ENCODE peak calls at places on chromosomes 13 and 19, in five cellular contexts. One of them, this sample, is unnamed.
A peak's percentile ranks its signal among the peaks of the same experiment; 100 is the strongest.

GRCh38 chr13:40503966-40504591 is 162.4 kb downstream of the FOXO1 start:
- DNase-seq in AG08395: peak; percentile 48
- DNase-seq in fibroblast of the aortic adventitia: peak; percentile 96
- DNase-seq in HFF-Myc: no peak
- DNase-seq in naive thymus-derived CD4-positive, alpha-beta T cell: no peak
- DNase-seq in this sample: peak; percentile 98

GRCh38 chr19:2070436-2070827 is 19.4 kb upstream of the MKNK2 start:
- DNase-seq in HFF-Myc: no peak
- DNase-seq in AG08395: no peak
- DNase-seq in fibroblast of the aortic adventitia: no peak
- DNase-seq in naive thymus-derived CD4-positive, alpha-beta T cell: no peak
- DNase-seq in this sample: no peak

GRCh38 chr13:39766464-39767167 is 111.2 kb downstream of the COG6 start:
- DNase-seq in fibroblast of the aortic adventitia: no peak
- DNase-seq in AG08395: no peak
- DNase-seq in naive thymus-derived CD4-positive, alpha-beta T cell: no peak
- DNase-seq in HFF-Myc: no peak
- DNase-seq in this sample: no peak

GRCh38 chr19:1875646-1876493 is 9.4 kb downstream of the ABHD17A start:
- DNase-seq in fibroblast of the aortic adventitia: peak; percentile 80
- DNase-seq in AG08395: peak; percentile 89
- DNase-seq in naive thymus-derived CD4-positive, alpha-beta T cell: peak; percentile 80
- DNase-seq in HFF-Myc: peak; percentile 63
- DNase-seq in this sample: peak; percentile 89

GRCh38 chr19:46983097-46983496 is 36.5 kb upstream of the NPAS1 start:
- DNase-seq in naive thymus-derived CD4-positive, alpha-beta T cell: no peak
- DNase-seq in AG08395: no peak
- DNase-seq in fibroblast of the aortic adventitia: no peak
- DNase-seq in HFF-Myc: no peak
- DNase-seq in this sample: no peak

GRCh38 chr13:50200562-50200961 is 185.3 kb downstream of the KCNRG start:
- DNase-seq in naive thymus-derived CD4-positive, alpha-beta T cell: no peak
- DNase-seq in HFF-Myc: no peak
- DNase-seq in AG08395: no peak
- DNase-seq in fibroblast of the aortic adventitia: no peak
- DNase-seq in this sample: no peak

GRCh38 chr13:108352599-108352998 is 83.1 kb downstream of the TNFSF13B start:
- DNase-seq in fibroblast of the aortic adventitia: no peak
- DNase-seq in naive thymus-derived CD4-positive, alpha-beta T cell: no peak
- DNase-seq in HFF-Myc: no peak
- DNase-seq in AG08395: no peak
- DNase-seq in this sample: peak; percentile 17

GRCh38 chr19:13906525-13906904 is 514 bp downstream of the CC2D1A start:
- DNase-seq in fibroblast of the aortic adventitia: no peak
- DNase-seq in naive thymus-derived CD4-positive, alpha-beta T cell: no peak
- DNase-seq in HFF-Myc: no peak
- DNase-seq in AG08395: no peak
- DNase-seq in this sample: no peak

GRCh38 chr13:46041335-46041934 is 11.1 kb downstream of the ZC3H13 start:
- DNase-seq in fibroblast of the aortic adventitia: peak; percentile 35
- DNase-seq in AG08395: no peak
- DNase-seq in HFF-Myc: no peak
- DNase-seq in naive thymus-derived CD4-positive, alpha-beta T cell: no peak
- DNase-seq in this sample: peak; percentile 11

GRCh38 chr13:47484564-47484963 is 516.5 kb downstream of the SUCLA2 start:
- DNase-seq in naive thymus-derived CD4-positive, alpha-beta T cell: no peak
- DNase-seq in fibroblast of the aortic adventitia: peak; percentile 60
- DNase-seq in HFF-Myc: peak; percentile 59
- DNase-seq in AG08395: peak; percentile 40
- DNase-seq in this sample: peak; percentile 63

This sample was measured in fibroblast of pulmonary artery.